ENCODE peak calls at places on chromosomes 12 and 14, in four cellular contexts. W is CD4-positive, alpha-beta memory T cell; X is lung; M is mammary epithelial cell. A is an unnamed sample. For H3K4me1 and H3K9me3, the result is how much of the 10 kb centered on the place peaks cover.

GRCh38 chr14:55711171-55711811 is 131.3 kb downstream of the KTN1 start:
- DNase-seq in W (no peak), X (no peak), M (no peak), A (no peak)

GRCh38 chr14:74941676-74942097 is 13.7 kb downstream of the PGF start:
- DNase-seq in W (peak), X (peak), M (no peak), A (no peak)

GRCh38 chr12:104669851-104670337 is 213.1 kb downstream of the CHST11 start:
- DNase-seq in W (peak), X (peak), M (no peak), A (no peak)

GRCh38 chr14:62143235-62143634 is 381.0 kb downstream of the SNAPC1 start:
- DNase-seq in W (no peak), X (no peak), M (peak), A (peak)

GRCh38 chr14:85934123-85934885 is 404.4 kb downstream of the FLRT2 start:
- DNase-seq in W (peak), X (no peak), M (no peak), A (no peak)

GRCh38 chr12:56679834-56680575 is 8.1 kb downstream of the PTGES3 start:
- DNase-seq in W (no peak), X (no peak), M (no peak), A (no peak)

GRCh38 chr12:52812749-52813148 is 1.2 kb downstream of the KRT4 start:
- DNase-seq in W (no peak), X (no peak), M (no peak), A (no peak)

GRCh38 chr14:73723799-73724621 is 9.8 kb upstream of the PNMA1 start:
- DNase-seq in W (no peak), X (peak), M (peak), A (peak)

GRCh38 chr14:76827696-76828301 is 1.6 kb downstream of the LRRC74A start:
- DNase-seq in W (no peak), X (no peak), M (no peak), A (peak)

GRCh38 chr14:70741482-70741881 is 67.8 kb downstream of the MAP3K9 start:
- DNase-seq in W (no peak), X (no peak), M (no peak), A (no peak)

GRCh38 chr14:99564903-99565259 is 39.1 kb downstream of the CCDC85C start:
- DNase-seq in W (no peak), X (no peak), M (no peak), A (no peak)

GRCh38 chr12:105523164-105524057 is 192.9 kb downstream of the C12orf75 start:
- DNase-seq in W (no peak), X (peak), M (no peak), A (peak)

GRCh38 chr12:68967036-68967435 is 34.1 kb upstream of the CPM start:
- DNase-seq in W (no peak), X (no peak), M (no peak), A (no peak)

GRCh38 chr14:54650331-54651017 is 83.5 kb downstream of the SAMD4A start:
- DNase-seq in W (no peak), X (peak), M (peak), A (peak)

GRCh38 chr14:30297856-30298255 is 261.1 kb upstream of the G2E3 start:
- DNase-seq in W (no peak), X (no peak), M (no peak), A (no peak)

GRCh38 chr12:109949089-109949488 is 47.1 kb downstream of the GIT2 start:
- DNase-seq in W (no peak), X (no peak), M (no peak), A (peak)

GRCh38 chr12:12890492-12890814 is 909 bp upstream of the GPRC5A start:
- DNase-seq in W (no peak), X (peak), M (no peak), A (peak)

GRCh38 chr12:64085154-64085553 is 136.9 kb downstream of the KICS2 start:
- DNase-seq in W (no peak), X (no peak), M (no peak), A (no peak)

GRCh38 chr12:117860111-117860510 is 108.7 kb downstream of the KSR2 start:
- DNase-seq in W (no peak), X (no peak), M (no peak), A (no peak)

GRCh38 chr12:60308366-60309000 is 712.7 kb downstream of the SLC16A7 start:
- DNase-seq in W (no peak), X (no peak), M (peak), A (no peak)

GRCh38 chr12:67677166-67677565 is 28.6 kb downstream of the DYRK2 start:
- DNase-seq in W (no peak), X (no peak), M (peak), A (no peak)

GRCh38 chr12:6827982-6828670 is at the start of gene P3H3:
- DNase-seq in W (no peak), X (no peak), M (no peak), A (no peak)

GRCh38 chr14:95440951-95441350 is 75.5 kb downstream of the SYNE3 start:
- DNase-seq in W (no peak), X (no peak), M (no peak), A (no peak)

GRCh38 chr12:65643595-65644386 is 180.5 kb upstream of the HMGA2 start:
- DNase-seq in W (no peak), X (no peak), M (peak), A (no peak)

GRCh38 chr14:95516554-95517209 is at the start of gene SYNE3:
- DNase-seq in W (peak), X (no peak), M (no peak), A (peak)

GRCh38 chr12:70643927-70644326 is 6.7 kb upstream of the PTPRB start:
- DNase-seq in W (no peak), X (no peak), M (peak), A (no peak)

GRCh38 chr12:95700316-95700785 is 90.2 kb downstream of the NTN4 start:
- DNase-seq in W (no peak), X (no peak), M (peak), A (no peak)

GRCh38 chr14:65169351-65169750 is 67.0 kb upstream of the MAX start:
- DNase-seq in W (no peak), X (no peak), M (peak), A (no peak)

GRCh38 chr12:2493086-2493485 is 301.7 kb upstream of the FKBP4 start:
- DNase-seq in W (no peak), X (no peak), M (no peak), A (no peak)

GRCh38 chr12:2495452-2496112 is 299.2 kb upstream of the FKBP4 start:
- DNase-seq in W (no peak), X (no peak), M (no peak), A (no peak)

GRCh38 chr12:2492166-2492705 is 302.5 kb upstream of the FKBP4 start:
- DNase-seq in W (no peak), X (no peak), M (no peak), A (no peak)

GRCh38 chr12:2490746-2491145 is 304.0 kb upstream of the FKBP4 start:
- DNase-seq in W (no peak), X (no peak), M (no peak), A (no peak)

DNA sequence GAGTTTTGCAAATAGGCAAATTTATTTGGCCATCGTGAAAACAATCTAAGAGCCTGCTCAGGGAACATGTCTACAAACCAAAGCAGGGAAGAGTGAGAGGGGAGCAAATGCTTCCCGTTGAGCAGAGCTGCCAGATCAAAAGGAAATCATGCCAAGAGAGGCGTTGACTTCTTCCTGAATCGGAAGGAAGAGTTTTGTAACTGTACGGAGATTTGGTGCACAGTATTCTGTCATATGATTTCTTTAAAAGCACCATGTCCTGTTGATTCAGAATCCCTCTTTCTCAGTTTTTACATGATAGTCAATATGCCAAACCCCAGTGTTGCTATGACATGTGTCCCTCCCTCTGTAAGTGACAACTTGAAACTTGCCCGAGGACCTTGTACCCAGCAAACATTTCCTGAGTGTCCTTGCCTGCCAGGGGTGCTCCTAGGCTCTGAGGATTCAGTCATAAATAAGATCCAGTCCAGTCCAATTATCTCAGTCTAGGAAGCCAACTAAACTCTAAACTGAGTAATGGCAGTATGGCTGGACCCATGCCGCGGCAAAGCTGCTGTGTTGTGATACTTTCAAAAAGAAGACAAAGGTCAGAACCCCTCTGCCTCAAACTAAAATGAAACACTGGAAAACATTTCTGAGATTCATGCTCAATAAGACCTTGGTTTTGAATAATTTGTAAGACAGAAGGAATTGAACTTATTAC is 300.1 kb upstream of the FKBP4 start:
- DNase-seq in W (no peak), X (no peak), M (no peak), A (no peak)
- H3K4me1 ChIP-seq in W (under half), X (under half), M (under half), A (under half)

GRCh38 chr14:26738571-26738970 is 140.7 kb upstream of the NOVA1 start:
- DNase-seq in W (no peak), X (no peak), M (no peak), A (no peak)
- H3K9me3 ChIP-seq in W (under half), X (under half), M (under half), A (under half)

DNA sequence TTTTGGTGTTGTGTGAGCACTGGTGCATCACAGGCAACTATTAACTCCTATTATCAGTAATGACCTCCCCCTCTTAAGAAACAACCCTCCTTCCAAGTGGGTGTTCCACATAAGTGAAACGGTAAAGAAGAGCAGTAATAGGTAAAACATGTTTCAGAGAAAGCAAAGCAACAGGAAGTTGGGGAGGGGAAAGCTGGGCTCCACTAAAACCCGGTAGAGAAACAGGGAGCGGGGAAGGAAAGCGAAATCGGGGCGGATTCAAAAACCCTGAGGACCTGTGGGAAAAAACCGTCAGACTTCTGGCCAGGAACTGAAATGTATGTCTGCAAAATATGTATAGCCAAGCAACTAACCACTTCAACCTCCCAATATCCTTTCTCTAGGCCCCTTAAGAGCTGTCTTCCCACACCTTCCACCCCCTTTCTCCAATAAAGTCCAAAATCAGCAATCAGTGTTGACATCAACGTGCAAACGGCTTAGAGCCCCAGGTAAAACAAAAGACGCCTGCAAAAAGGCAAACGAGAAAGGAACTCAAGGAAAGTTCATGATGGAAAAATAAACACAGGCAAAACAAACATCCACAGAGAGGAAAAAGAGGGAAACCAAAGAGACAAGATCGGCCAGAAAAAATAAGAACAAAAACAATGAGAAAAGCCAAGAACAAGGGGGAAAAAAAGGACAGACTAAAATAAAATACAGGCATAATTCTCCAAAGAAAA is 32.8 kb downstream of the SIX1 start:
- DNase-seq in W (no peak), X (no peak), M (no peak), A (no peak)
- H3K4me1 ChIP-seq in W (under half), X (under half), M (under half), A (under half)

DNA sequence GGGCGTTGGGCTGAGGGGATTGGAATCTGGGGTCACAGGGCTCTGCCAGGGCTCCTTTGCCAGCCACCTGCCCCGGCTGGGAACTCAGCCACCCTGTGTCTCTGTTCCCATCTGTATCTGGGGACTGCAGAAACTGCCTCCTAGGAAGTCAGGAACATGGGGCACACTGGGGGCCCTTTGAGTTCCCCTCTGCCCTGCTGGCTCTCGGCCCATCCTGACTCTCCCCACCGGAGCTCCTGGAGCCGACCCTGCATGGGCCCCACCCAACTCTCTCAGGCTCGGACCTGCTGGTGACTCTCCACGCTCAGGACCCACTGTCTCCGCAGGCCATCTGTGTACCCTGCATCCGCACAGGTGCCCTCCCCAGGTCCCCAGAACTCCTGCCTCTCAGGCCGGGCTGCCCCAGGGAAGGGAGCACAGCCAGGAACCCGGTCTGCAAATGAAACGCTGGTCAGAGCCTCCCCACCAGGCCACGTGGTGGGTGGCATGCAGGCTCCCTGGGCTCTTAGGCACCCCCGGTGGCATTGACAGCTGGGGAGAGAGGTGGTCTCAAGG is 82.8 kb downstream of the KIF26A start:
- DNase-seq in W (no peak), X (no peak), M (no peak), A (no peak)
- H3K9me3 ChIP-seq in W (under half), X (under half), M (under half), A (under half)

DNA sequence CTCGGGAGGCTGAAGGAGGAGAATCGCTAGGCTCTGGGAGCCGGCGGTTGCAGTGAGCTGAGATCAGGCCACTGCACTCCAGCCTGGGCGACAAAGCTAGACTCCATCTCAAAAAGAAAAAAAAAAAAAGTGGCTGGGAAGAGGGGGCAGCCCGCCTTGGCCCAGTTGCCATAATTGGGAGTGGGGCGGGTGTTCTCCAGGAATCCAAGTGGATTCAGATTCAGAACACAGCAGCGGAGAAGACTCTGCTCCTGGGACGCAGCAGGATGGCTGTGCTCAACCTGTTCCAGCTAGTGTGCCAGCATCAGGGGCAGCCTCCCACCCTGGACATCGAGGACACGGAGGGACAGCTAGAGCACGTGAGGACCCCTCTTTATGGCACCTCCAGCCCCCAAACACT is 5.5 kb downstream of the CFAP73 start:
- DNase-seq in W (no peak), X (no peak), M (no peak), A (no peak)
- H3K4me1 ChIP-seq in W (under half), X (under half), M (under half), A (under half)

GRCh38 chr14:105873870-105874512 is 347.6 kb downstream of the TMEM121 start:
- DNase-seq in W (no peak), X (no peak), M (no peak), A (no peak)
- H3K9me3 ChIP-seq in W (under half), X (under half), M (under half), A (under half)

DNA sequence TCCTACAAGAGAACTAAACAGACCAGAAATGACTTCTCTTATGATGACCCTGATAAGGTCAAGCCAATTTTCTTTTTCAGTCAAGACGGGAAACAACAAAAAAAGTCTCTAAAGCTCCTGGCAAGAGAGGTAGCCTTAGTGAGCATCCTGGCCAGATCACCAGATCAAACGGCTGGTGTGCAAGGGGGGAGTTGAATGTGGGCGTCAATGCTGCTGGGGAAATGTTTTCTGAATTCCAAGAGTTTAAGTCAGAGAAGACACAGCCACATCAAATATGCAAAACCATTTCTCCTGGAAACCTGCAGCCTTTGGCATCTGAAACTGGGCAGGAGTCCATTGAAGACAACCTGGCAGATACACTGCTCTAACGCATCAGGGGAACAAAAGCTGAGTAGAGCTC is 16.0 kb upstream of the SELPLG start:
- DNase-seq in W (no peak), X (no peak), M (peak), A (no peak)
- H3K4me1 ChIP-seq in W (under half), X (under half), M (under half), A (under half)